ENCODE peak calls at places on chromosomes 5 and 9, in four cellular contexts. One of them, this sample, is unnamed.

GRCh38 chr9:6215562-6215961 is at the start of gene IL33:
- DNase-seq in mammary epithelial cell: no peak
- DNase-seq in SK-N-MC: no peak
- DNase-seq in endodermal cell: no peak
- DNase-seq in this sample: no peak

GRCh38 chr5:127785098-127785927 is 82.1 kb downstream of the CCDC192 start:
- DNase-seq in mammary epithelial cell: peak
- DNase-seq in SK-N-MC: no peak
- DNase-seq in endodermal cell: no peak
- DNase-seq in this sample: peak

GRCh38 chr9:19294219-19294618 is 63.7 kb downstream of the DENND4C start:
- DNase-seq in mammary epithelial cell: no peak
- DNase-seq in SK-N-MC: no peak
- DNase-seq in endodermal cell: no peak
- DNase-seq in this sample: no peak

GRCh38 chr9:33239922-33240321 is at the start of gene SPINK4:
- DNase-seq in mammary epithelial cell: no peak
- DNase-seq in SK-N-MC: no peak
- DNase-seq in endodermal cell: no peak
- DNase-seq in this sample: no peak

GRCh38 chr9:127977877-127978647 is 2.7 kb downstream of the EEIG1 start:
- DNase-seq in mammary epithelial cell: peak
- DNase-seq in SK-N-MC: no peak
- DNase-seq in endodermal cell: peak
- DNase-seq in this sample: peak

GRCh38 chr5:172870807-172871431 is 36.9 kb downstream of the ERGIC1 start:
- DNase-seq in mammary epithelial cell: peak
- DNase-seq in SK-N-MC: no peak
- DNase-seq in endodermal cell: no peak
- DNase-seq in this sample: no peak

GRCh38 chr9:37239921-37240320 is 119.5 kb downstream of the ZCCHC7 start:
- DNase-seq in mammary epithelial cell: no peak
- DNase-seq in SK-N-MC: no peak
- DNase-seq in endodermal cell: no peak
- DNase-seq in this sample: no peak

GRCh38 chr9:132401791-132402190 is 4.8 kb downstream of the TTF1 start:
- DNase-seq in mammary epithelial cell: no peak
- DNase-seq in SK-N-MC: no peak
- DNase-seq in endodermal cell: no peak
- DNase-seq in this sample: no peak

GRCh38 chr9:99634185-99634584 is 187.5 kb upstream of the NR4A3 start:
- DNase-seq in mammary epithelial cell: no peak
- DNase-seq in SK-N-MC: no peak
- DNase-seq in endodermal cell: no peak
- DNase-seq in this sample: peak

GRCh38 chr9:130897105-130897751 is 616 bp upstream of the QRFP start:
- DNase-seq in mammary epithelial cell: no peak
- DNase-seq in SK-N-MC: no peak
- DNase-seq in endodermal cell: no peak
- DNase-seq in this sample: no peak

GRCh38 chr5:7728076-7728475 is 122.9 kb downstream of the CFAP90 start:
- DNase-seq in mammary epithelial cell: no peak
- DNase-seq in SK-N-MC: peak
- DNase-seq in endodermal cell: no peak
- DNase-seq in this sample: no peak

GRCh38 chr9:110918316-110919054 is 119.8 kb downstream of the LPAR1 start:
- DNase-seq in mammary epithelial cell: peak
- DNase-seq in SK-N-MC: no peak
- DNase-seq in endodermal cell: no peak
- DNase-seq in this sample: peak

GRCh38 chr5:143842920-143843319 is 31.0 kb downstream of the HMHB1 start:
- DNase-seq in mammary epithelial cell: peak
- DNase-seq in SK-N-MC: no peak
- DNase-seq in endodermal cell: no peak
- DNase-seq in this sample: no peak

GRCh38 chr9:114906922-114907571 is 23.3 kb downstream of the TNFSF8 start:
- DNase-seq in mammary epithelial cell: peak
- DNase-seq in SK-N-MC: no peak
- DNase-seq in endodermal cell: peak
- DNase-seq in this sample: peak

GRCh38 chr9:14180077-14180941 is 133.6 kb downstream of the NFIB start:
- DNase-seq in mammary epithelial cell: peak
- DNase-seq in SK-N-MC: no peak
- DNase-seq in endodermal cell: no peak
- DNase-seq in this sample: peak

GRCh38 chr5:157558681-157559080 is 16.9 kb downstream of the ADAM19 start:
- DNase-seq in mammary epithelial cell: no peak
- DNase-seq in SK-N-MC: no peak
- DNase-seq in endodermal cell: no peak
- DNase-seq in this sample: no peak

GRCh38 chr9:121992571-121993212 is 100.4 kb downstream of the TTLL11 start:
- DNase-seq in mammary epithelial cell: peak
- DNase-seq in SK-N-MC: peak
- DNase-seq in endodermal cell: peak
- DNase-seq in this sample: peak

GRCh38 chr5:119105971-119106370 is 35.1 kb downstream of the DMXL1 start:
- DNase-seq in mammary epithelial cell: no peak
- DNase-seq in SK-N-MC: no peak
- DNase-seq in endodermal cell: peak
- DNase-seq in this sample: no peak

GRCh38 chr9:105385372-105385985 is 62.4 kb upstream of the FSD1L start:
- DNase-seq in mammary epithelial cell: peak
- DNase-seq in SK-N-MC: no peak
- DNase-seq in endodermal cell: no peak
- DNase-seq in this sample: no peak

GRCh38 chr5:173868096-173868879 is 19.9 kb upstream of the CPEB4 start:
- DNase-seq in mammary epithelial cell: no peak
- DNase-seq in SK-N-MC: no peak
- DNase-seq in endodermal cell: no peak
- DNase-seq in this sample: no peak

GRCh38 chr5:133878236-133878555 is 90.2 kb downstream of the C5orf15 start:
- DNase-seq in mammary epithelial cell: no peak
- DNase-seq in SK-N-MC: no peak
- DNase-seq in endodermal cell: no peak
- DNase-seq in this sample: no peak
- H3K9ac ChIP-seq in mammary epithelial cell: no peak
- H3K9ac ChIP-seq in SK-N-MC: no peak
- H3K9ac ChIP-seq in endodermal cell: no peak
- H3K9ac ChIP-seq in this sample: no peak

DNA sequence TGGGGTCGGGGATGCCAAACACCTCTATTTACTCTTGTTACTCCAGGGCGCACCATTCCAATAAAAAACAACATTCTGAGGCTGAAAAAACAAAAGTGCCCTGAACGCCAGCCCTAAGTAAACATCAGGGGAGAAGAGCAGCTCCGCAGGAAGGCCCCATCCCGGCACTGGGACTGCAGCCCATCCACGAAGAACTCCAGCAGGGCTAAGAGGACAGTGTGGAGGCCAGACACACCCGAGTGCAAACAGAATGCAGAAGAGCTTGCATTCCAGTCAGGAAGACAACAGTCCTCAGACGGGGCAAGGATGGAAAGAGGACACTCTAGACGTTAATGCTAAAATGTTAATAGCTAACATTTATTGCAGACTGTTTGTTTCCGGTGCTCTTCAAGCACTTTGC is 33.0 kb downstream of the FAM240B start:
- DNase-seq in mammary epithelial cell: no peak
- DNase-seq in SK-N-MC: no peak
- DNase-seq in endodermal cell: peak
- DNase-seq in this sample: no peak
- H3K9ac ChIP-seq in mammary epithelial cell: no peak
- H3K9ac ChIP-seq in SK-N-MC: no peak
- H3K9ac ChIP-seq in endodermal cell: no peak
- H3K9ac ChIP-seq in this sample: no peak

GRCh38 chr5:51500-51823 is 40.5 kb upstream of the PLEKHG4B start:
- DNase-seq in mammary epithelial cell: no peak
- DNase-seq in SK-N-MC: no peak
- DNase-seq in endodermal cell: peak
- DNase-seq in this sample: no peak

GRCh38 chr5:53381-54174 is 38.4 kb upstream of the PLEKHG4B start:
- DNase-seq in mammary epithelial cell: peak
- DNase-seq in SK-N-MC: no peak
- DNase-seq in endodermal cell: peak
- DNase-seq in this sample: peak

GRCh38 chr5:56561-57290 is 35.2 kb upstream of the PLEKHG4B start:
- DNase-seq in mammary epithelial cell: peak
- DNase-seq in SK-N-MC: peak
- DNase-seq in endodermal cell: peak
- DNase-seq in this sample: peak

GRCh38 chr5:54876-55569 is 36.9 kb upstream of the PLEKHG4B start:
- DNase-seq in mammary epithelial cell: no peak
- DNase-seq in SK-N-MC: no peak
- DNase-seq in endodermal cell: no peak
- DNase-seq in this sample: no peak

DNA sequence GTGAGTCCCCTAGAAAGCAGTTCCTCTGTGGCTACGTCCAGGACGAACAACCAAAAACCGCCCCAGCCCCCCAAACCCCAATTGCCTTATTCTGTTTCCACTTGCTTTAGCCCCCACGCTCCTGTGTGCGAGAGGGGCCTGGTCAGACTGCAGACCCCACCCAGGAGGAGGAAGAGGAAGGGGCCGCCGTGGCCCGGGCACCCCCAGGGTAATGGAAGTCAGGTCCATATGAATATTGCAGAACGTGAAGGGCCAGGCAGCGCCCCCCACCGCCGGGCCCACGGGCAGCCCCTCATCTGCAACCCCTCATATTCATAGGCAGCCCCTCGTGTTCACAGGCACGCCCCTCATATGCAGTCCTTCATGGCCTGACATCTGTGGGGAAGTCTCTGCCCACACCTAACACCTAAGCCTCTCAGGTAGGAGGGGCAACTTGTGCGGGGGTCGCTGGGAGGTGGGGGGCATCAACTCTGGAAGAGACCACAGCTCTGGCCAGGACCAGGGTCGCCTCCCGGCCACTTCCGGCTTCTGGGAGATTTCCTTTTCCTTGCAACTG is 37.7 kb upstream of the PLEKHG4B start:
- DNase-seq in mammary epithelial cell: no peak
- DNase-seq in SK-N-MC: no peak
- DNase-seq in endodermal cell: no peak
- DNase-seq in this sample: no peak
- H3K9ac ChIP-seq in mammary epithelial cell: no peak
- H3K9ac ChIP-seq in SK-N-MC: no peak
- H3K9ac ChIP-seq in endodermal cell: no peak
- H3K9ac ChIP-seq in this sample: no peak

GRCh38 chr5:178526796-178527457 is 63.3 kb downstream of the COL23A1 start:
- DNase-seq in mammary epithelial cell: no peak
- DNase-seq in SK-N-MC: no peak
- DNase-seq in endodermal cell: peak
- DNase-seq in this sample: no peak

GRCh38 chr5:178527458-178528307 is 62.5 kb downstream of the COL23A1 start:
- DNase-seq in mammary epithelial cell: no peak
- DNase-seq in SK-N-MC: no peak
- DNase-seq in endodermal cell: no peak
- DNase-seq in this sample: no peak

GRCh38 chr5:178529080-178529479 is 61.1 kb downstream of the COL23A1 start:
- DNase-seq in mammary epithelial cell: no peak
- DNase-seq in SK-N-MC: no peak
- DNase-seq in endodermal cell: no peak
- DNase-seq in this sample: no peak

GRCh38 chr5:178524093-178524882 is 65.9 kb downstream of the COL23A1 start:
- DNase-seq in mammary epithelial cell: no peak
- DNase-seq in SK-N-MC: no peak
- DNase-seq in endodermal cell: no peak
- DNase-seq in this sample: no peak

GRCh38 chr5:178525906-178526732 is 64.1 kb downstream of the COL23A1 start:
- DNase-seq in mammary epithelial cell: no peak
- DNase-seq in SK-N-MC: no peak
- DNase-seq in endodermal cell: no peak
- DNase-seq in this sample: no peak
- H3K9ac ChIP-seq in mammary epithelial cell: no peak
- H3K9ac ChIP-seq in SK-N-MC: no peak
- H3K9ac ChIP-seq in endodermal cell: no peak
- H3K9ac ChIP-seq in this sample: no peak

DNA sequence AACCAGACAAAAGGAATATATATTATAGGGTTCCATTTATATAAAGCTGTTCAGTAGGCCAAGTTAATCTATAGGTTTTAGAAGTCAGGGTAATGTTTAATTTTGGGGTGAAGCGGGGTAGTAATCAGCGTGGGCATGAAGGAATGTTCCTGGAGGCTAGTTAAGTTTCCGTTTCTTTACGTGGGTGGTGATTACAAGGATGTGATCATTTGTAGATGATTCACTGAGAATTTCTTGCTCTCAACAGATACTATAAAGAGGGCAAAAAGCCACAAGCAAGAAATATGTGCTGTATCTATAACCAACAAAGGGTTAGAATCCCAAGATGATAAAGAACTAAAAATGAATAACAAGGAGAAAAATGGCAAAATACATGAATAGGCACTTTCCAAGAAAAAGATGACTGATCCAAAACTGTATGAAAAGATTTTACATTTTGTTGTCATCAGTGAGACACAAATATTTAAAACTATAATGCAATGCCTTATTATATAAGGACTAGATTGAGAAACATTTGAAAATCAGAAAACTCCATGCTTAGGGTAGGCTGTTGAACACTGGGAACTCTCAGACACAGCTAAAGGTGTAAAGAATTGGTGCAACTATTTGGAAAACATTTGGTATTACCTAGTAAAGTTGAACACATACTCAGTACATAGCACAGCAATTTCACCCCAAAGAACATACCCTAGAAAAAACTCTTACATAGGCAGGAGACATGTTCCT is 224.3 kb upstream of the S1PR3 start:
- DNase-seq in mammary epithelial cell: peak
- DNase-seq in SK-N-MC: no peak
- DNase-seq in endodermal cell: no peak
- DNase-seq in this sample: peak
- H3K9ac ChIP-seq in mammary epithelial cell: peak
- H3K9ac ChIP-seq in SK-N-MC: no peak
- H3K9ac ChIP-seq in endodermal cell: no peak
- H3K9ac ChIP-seq in this sample: no peak

DNA sequence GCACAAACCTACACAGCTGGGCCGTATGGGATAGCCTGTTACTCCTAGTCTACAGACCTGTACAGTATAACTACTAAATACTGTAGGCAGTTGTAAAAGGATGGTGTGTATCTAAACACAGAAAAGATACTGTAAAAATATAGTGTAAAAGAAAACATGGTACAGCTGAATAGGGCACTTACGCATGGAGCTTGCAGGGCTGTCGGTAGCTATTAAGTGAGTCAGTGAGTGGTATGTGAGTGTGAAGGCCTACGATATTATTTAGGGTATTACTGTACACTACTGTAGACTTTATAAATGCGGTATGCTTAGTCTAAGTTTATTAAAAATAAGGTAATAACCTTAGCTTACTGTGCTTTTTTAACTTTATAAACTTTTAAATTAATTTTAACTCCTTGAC is 1.2 kb downstream of the ZCCHC9 start:
- DNase-seq in mammary epithelial cell: no peak
- DNase-seq in SK-N-MC: no peak
- DNase-seq in endodermal cell: no peak
- DNase-seq in this sample: no peak
- H3K9ac ChIP-seq in mammary epithelial cell: no peak
- H3K9ac ChIP-seq in SK-N-MC: peak
- H3K9ac ChIP-seq in endodermal cell: peak
- H3K9ac ChIP-seq in this sample: peak

GRCh38 chr5:93164690-93165089 is 416.3 kb downstream of the NR2F1-AS1 start:
- DNase-seq in mammary epithelial cell: peak
- DNase-seq in SK-N-MC: no peak
- DNase-seq in endodermal cell: no peak
- DNase-seq in this sample: peak
- H3K9ac ChIP-seq in mammary epithelial cell: no peak
- H3K9ac ChIP-seq in SK-N-MC: no peak
- H3K9ac ChIP-seq in endodermal cell: no peak
- H3K9ac ChIP-seq in this sample: no peak

This sample was measured in adipocyte.